ENCODE peak calls at places on chromosomes 12 and 14, in seven cellular contexts. O is esophagus muscularis mucosa, F is ovary, Q is lower leg skin, N is body of pancreas, W is gastrocnemius medialis, Z is breast epithelium. K is an unnamed sample.

GRCh38 chr14:73167727-73168126 is 31.4 kb downstream of the PSEN1 start:
- DNase-seq in Q (no peak), W (no peak), Z (no peak), N (no peak), F (no peak), O (no peak), K (peak)

GRCh38 chr12:114735011-114735410 is 51.0 kb upstream of the TBX3 start:
- DNase-seq in O (no peak), F (no peak), W (no peak), Z (no peak), Q (no peak), N (no peak), K (no peak)

GRCh38 chr12:1429980-1430379 is 164.4 kb downstream of the FBXL14 start:
- DNase-seq in Z (no peak), O (no peak), F (no peak), Q (no peak), W (peak), N (no peak), K (no peak)

GRCh38 chr14:71203306-71203705 is 296.0 kb downstream of the PCNX1 start:
- DNase-seq in O (no peak), F (no peak), N (no peak), W (no peak), Q (no peak), Z (no peak), K (no peak)

GRCh38 chr12:3205742-3206519 is 128.8 kb downstream of the TSPAN9 start:
- DNase-seq in N (peak), F (no peak), Z (no peak), W (peak), Q (no peak), O (no peak), K (no peak)

GRCh38 chr14:67835596-67835995 is 16.0 kb downstream of the RAD51B start:
- DNase-seq in O (no peak), W (no peak), Z (no peak), N (no peak), Q (no peak), F (no peak), K (no peak)

GRCh38 chr14:105207996-105208737 is 27.1 kb upstream of the NUDT14 start:
- DNase-seq in Z (no peak), Q (no peak), O (no peak), W (no peak), N (no peak), F (no peak), K (no peak)

GRCh38 chr12:58302487-58303011 is 361.2 kb downstream of the ATP23 start:
- DNase-seq in O (no peak), N (peak), F (no peak), Z (no peak), W (no peak), Q (no peak), K (no peak)

GRCh38 chr12:24228371-24228770 is 278.9 kb upstream of the SOX5 start:
- DNase-seq in F (no peak), O (no peak), W (no peak), Q (no peak), N (no peak), Z (no peak), K (no peak)

GRCh38 chr14:35403085-35403396 is 1.5 kb downstream of the NFKBIA start:
- DNase-seq in W (peak), Q (peak), Z (no peak), O (no peak), N (peak), F (peak), K (no peak)

GRCh38 chr14:26738571-26738970 is 140.7 kb upstream of the NOVA1 start:
- DNase-seq in F (no peak), W (no peak), Z (no peak), Q (no peak), N (no peak), O (no peak), K (no peak)

GRCh38 chr14:89805501-89805900 is 149.0 kb downstream of the EFCAB11 start:
- DNase-seq in F (no peak), Q (no peak), N (no peak), Z (no peak), O (no peak), W (no peak), K (no peak)

GRCh38 chr12:64825143-64826011 is 930 bp downstream of the TBC1D30 start:
- DNase-seq in Q (no peak), W (no peak), F (no peak), N (no peak), O (peak), Z (no peak), K (no peak)

GRCh38 chr14:102280376-102280962 is 24.5 kb downstream of the MOK start:
- DNase-seq in Q (no peak), W (no peak), N (no peak), F (no peak), Z (no peak), O (no peak), K (no peak)

GRCh38 chr14:45201908-45202307 is 51.1 kb downstream of the MIS18BP1 start:
- DNase-seq in W (no peak), O (no peak), N (no peak), Z (no peak), F (no peak), Q (no peak), K (no peak)

GRCh38 chr14:92586001-92586947 is 72.7 kb downstream of the RIN3 start:
- DNase-seq in W (no peak), O (no peak), Z (no peak), F (no peak), N (no peak), Q (no peak), K (no peak)

GRCh38 chr12:70255311-70255710 is 12.1 kb downstream of the CNOT2 start:
- DNase-seq in O (no peak), Q (no peak), W (no peak), Z (no peak), F (no peak), N (no peak), K (no peak)

GRCh38 chr12:92133166-92133565 is 12.5 kb downstream of the BTG1 start:
- DNase-seq in Q (no peak), Z (no peak), N (no peak), W (no peak), F (no peak), O (no peak), K (no peak)

GRCh38 chr14:61516957-61517356 is 178.4 kb upstream of the HIF1A start:
- DNase-seq in Q (no peak), F (no peak), W (no peak), N (no peak), Z (no peak), O (no peak), K (no peak)

GRCh38 chr12:13101854-13102375 is 1.6 kb downstream of the GSG1 start:
- DNase-seq in F (no peak), Z (no peak), N (no peak), W (no peak), Q (no peak), O (peak), K (no peak)

GRCh38 chr14:75303415-75303814 is 24.8 kb downstream of the FOS start:
- DNase-seq in N (peak), Z (no peak), W (peak), O (no peak), Q (peak), F (peak), K (no peak)

GRCh38 chr14:96202441-96203094 is 2.1 kb upstream of the BDKRB2 start:
- DNase-seq in W (no peak), O (no peak), Z (no peak), Q (no peak), F (no peak), N (no peak), K (no peak)

GRCh38 chr12:1829306-1829900 is 9.0 kb downstream of the LRTM2 start:
- DNase-seq in O (no peak), Z (no peak), W (no peak), N (no peak), Q (no peak), F (no peak), K (no peak)

GRCh38 chr14:95523818-95524448 is 7.5 kb upstream of the SYNE3 start:
- DNase-seq in O (no peak), Q (no peak), F (no peak), N (no peak), W (no peak), Z (no peak), K (no peak)

GRCh38 chr14:99945732-99946651 is 119.2 kb upstream of the EVL start:
- DNase-seq in Z (no peak), Q (no peak), W (no peak), N (no peak), F (no peak), O (no peak), K (no peak)

GRCh38 chr12:92175961-92176360 is 30.3 kb upstream of the BTG1 start:
- DNase-seq in N (no peak), Z (no peak), F (no peak), O (no peak), W (no peak), Q (no peak), K (no peak)

GRCh38 chr14:58272589-58273372 is 25.6 kb upstream of the ARID4A start:
- DNase-seq in Q (no peak), W (no peak), O (no peak), Z (no peak), F (no peak), N (peak), K (no peak)
- TF ChIP-seq POLR2A in Q (no peak), W (no peak), O (no peak), Z (no peak), F (no peak), N (no peak), K (no peak)

GRCh38 chr14:64760146-64760755 is 56.0 kb downstream of the PLEKHG3 start:
- DNase-seq in Q (no peak), Z (no peak), F (peak), N (peak), O (no peak), W (peak), K (no peak)
- TF ChIP-seq CTCF in Q (no peak), Z (peak), F (no peak), N (peak), O (peak), W (peak), K (peak)

DNA sequence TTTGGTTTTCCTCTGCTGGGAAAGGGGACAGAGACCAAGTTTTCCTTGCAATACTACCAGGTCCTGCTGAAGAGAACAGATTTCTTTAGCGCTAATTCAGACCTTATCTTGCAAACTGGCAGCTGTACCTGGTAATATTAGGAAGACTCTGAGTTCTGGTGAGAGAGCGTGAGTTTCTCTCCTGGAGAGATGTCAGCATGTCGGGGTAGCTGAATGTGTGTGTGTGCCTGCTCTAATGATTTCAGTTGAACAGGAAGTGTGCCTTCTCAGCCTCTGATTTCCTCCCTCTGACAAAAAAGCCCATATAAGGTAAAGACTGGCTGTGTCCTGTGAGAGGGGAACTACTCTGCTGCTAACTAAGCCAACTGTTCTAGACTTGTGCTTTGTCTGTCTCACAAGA is 10.3 kb upstream of the ERP27 start:
- DNase-seq in N (peak), O (no peak), F (no peak), Q (peak), Z (no peak), W (peak), K (no peak)
- TF ChIP-seq POLR2A in N (peak), O (no peak), F (peak), Q (no peak), Z (no peak), W (peak), K (no peak)

DNA sequence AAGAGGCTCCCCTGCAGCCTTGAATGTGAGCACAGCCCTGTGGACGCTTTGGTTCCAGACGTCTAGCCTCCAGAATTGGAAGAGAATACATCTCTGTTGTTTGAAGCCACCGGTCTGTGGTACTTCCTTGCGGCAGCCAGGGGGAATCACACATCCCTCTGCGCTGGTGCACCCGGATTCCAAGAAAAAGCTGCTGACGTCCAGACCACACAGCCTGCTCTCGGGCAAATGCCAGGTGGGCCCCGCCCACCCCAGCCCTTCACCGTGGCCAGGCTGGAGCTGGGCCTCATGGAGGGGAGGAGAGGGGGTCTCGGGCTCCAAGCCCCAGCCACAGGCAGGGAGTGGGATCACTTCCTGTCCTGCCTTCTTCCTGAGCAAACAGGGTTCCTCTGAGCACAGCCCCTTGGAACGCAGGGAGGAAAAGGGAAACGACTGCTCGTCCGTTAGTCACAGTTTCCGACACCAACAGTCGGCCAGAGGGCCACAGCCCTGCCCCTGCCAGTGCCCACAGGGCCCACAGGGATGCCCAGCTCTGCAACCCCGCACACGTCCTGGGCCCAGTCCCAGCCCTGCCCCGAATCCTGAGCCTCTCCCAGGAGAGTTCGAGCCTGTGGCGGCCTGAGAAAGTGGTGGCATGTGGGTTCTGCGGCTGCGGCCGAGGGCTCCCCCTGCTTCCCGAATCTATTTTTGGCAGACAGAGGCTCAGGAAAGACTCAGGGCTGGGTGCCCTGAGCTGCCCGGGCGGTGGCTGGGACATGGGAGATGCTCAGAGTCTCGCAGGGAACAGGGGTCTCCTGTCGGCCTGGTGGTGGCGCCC is 85.3 kb downstream of the RFLNA start:
- DNase-seq in O (no peak), Z (no peak), N (no peak), W (no peak), Q (peak), F (peak), K (no peak)
- TF ChIP-seq CTCF in O (peak), Z (peak), N (no peak), W (peak), Q (no peak), F (peak), K (peak)

GRCh38 chr12:26769611-26770010 is 63.4 kb downstream of the ITPR2 start:
- DNase-seq in Z (no peak), O (no peak), N (no peak), W (no peak), F (no peak), Q (no peak), K (no peak)
- TF ChIP-seq POLR2A in Z (no peak), O (no peak), N (no peak), W (no peak), F (no peak), Q (no peak), K (no peak)

DNA sequence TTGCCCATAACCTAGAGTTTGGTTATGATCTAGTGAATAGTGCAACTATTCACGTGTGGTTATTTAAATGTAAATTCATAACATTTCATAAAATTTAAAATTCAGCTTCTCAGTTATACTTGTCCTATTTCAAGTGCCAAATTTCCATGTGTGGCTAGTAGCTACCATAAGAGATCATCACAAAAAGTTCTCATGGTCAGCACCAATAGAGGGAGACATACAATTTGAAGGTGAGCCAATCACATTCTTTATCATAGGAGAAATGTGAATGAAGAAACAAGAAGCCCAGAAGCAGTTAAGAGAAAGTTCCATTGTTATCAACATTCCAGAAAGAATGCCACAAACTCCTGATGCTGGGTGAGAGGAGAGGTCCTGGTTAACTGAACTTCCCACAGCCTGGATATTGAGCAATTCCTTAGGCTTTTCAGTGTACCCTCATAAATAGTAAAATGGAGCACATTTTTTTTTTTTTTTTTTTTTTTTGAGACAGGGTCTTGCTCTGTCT is 892.9 kb upstream of the USP15 start:
- DNase-seq in Z (no peak), F (no peak), O (no peak), Q (no peak), N (no peak), W (no peak), K (no peak)
- TF ChIP-seq CTCF in Z (no peak), F (no peak), O (no peak), Q (no peak), N (no peak), W (no peak), K (no peak)

GRCh38 chr14:21382095-21382494 is 1.7 kb downstream of the SUPT16H start:
- DNase-seq in Z (no peak), N (no peak), W (no peak), Q (no peak), O (no peak), F (no peak), K (no peak)

GRCh38 chr14:21385170-21385904 is 1.5 kb upstream of the SUPT16H start:
- DNase-seq in O (no peak), Q (peak), W (no peak), F (no peak), Z (no peak), N (no peak), K (no peak)

GRCh38 chr14:21384494-21384851 is 654 bp upstream of the SUPT16H start:
- DNase-seq in Z (no peak), W (no peak), N (no peak), O (no peak), F (no peak), Q (no peak), K (no peak)

GRCh38 chr14:21382886-21383847 is 652 bp downstream of the SUPT16H start:
- DNase-seq in W (peak), Z (no peak), Q (peak), F (peak), N (peak), O (no peak), K (no peak)

DNA sequence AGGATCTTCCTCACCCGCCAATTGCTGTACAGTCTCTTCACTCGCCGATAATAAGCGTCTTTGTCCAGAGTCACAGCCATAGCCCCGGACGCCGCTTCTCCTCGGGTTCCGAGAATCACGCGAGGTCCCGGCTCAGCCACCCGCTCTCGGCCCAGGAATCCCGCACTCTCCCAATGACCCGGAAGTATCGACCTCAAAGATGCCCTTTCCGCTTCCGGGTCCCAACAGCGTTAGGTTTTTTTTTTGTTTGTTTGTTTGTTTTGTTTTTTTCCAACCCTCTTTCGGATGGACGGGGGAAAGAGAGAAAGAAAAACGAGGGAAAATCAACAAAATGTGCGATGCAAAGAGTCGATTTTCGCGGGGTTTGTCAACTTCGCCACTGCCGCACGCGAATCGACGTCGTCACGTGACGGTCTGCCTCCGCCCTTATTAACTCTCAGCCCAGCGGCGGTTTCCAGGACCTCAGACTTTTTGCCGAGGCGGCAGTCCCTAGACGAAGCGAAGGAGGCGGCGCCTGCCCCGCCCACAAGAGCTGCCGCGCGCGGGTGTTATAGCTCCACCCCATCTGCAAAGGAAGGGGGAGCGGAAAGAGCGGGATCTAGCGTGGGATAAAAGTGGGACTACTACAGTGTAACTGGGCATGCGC is at the start of gene SUPT16H:
- DNase-seq in F (peak), Z (peak), N (peak), O (peak), Q (peak), W (peak), K (no peak)
- TF ChIP-seq POLR2A in F (peak), Z (peak), N (peak), O (no peak), Q (no peak), W (peak), K (no peak)

GRCh38 chr12:132204822-132205270 is 60.6 kb downstream of the NOC4L start:
- DNase-seq in O (no peak), F (no peak), Q (no peak), N (no peak), W (no peak), Z (no peak), K (no peak)
- TF ChIP-seq CTCF in O (no peak), F (no peak), Q (no peak), N (no peak), W (no peak), Z (no peak), K (no peak)

GRCh38 chr12:111650912-111651311 is 34.8 kb downstream of the BRAP start:
- DNase-seq in F (no peak), O (no peak), Q (no peak), Z (no peak), W (no peak), N (no peak), K (no peak)

GRCh38 chr12:111640498-111640897 is 41.4 kb upstream of the ATXN2 start:
- DNase-seq in W (no peak), N (no peak), Q (no peak), Z (no peak), O (no peak), F (no peak), K (no peak)

GRCh38 chr12:111642681-111643427 is 42.9 kb downstream of the BRAP start:
- DNase-seq in N (no peak), O (no peak), W (no peak), Q (no peak), Z (no peak), F (no peak), K (no peak)

GRCh38 chr12:111643428-111643826 is 42.3 kb downstream of the BRAP start:
- DNase-seq in Q (no peak), N (peak), W (no peak), F (no peak), Z (no peak), O (no peak), K (no peak)

GRCh38 chr12:111645433-111645832 is 40.3 kb downstream of the BRAP start:
- DNase-seq in N (no peak), Z (no peak), Q (no peak), O (no peak), W (no peak), F (no peak), K (no peak)
- TF ChIP-seq POLR2A in N (no peak), Z (no peak), Q (no peak), O (no peak), W (no peak), F (no peak), K (no peak)

DNA sequence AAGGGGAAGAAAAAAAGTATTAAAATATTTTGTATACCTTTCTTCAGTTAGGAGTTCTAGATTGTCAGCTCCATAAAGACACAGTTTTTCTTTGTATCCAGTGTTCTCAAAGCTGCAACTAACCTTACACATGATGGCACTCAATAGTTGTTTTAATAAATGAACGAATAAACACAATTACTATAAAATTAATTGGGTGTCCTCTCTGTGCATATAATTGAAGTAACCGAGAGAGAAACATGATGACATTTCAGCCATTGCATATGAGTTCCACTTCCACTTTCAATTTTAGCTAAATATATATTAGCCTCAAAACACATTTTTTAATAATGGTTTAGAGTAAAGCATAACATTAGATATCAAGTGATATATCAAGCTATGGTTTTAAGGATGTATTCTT is 671.2 kb downstream of the LRFN5 start:
- DNase-seq in O (no peak), Z (no peak), W (no peak), Q (no peak), N (no peak), F (no peak), K (no peak)
- TF ChIP-seq CTCF in O (no peak), Z (no peak), W (no peak), Q (no peak), N (no peak), F (no peak), K (no peak)

K was measured in vagina.